ENCODE peak calls at places on chromosomes 3 and 15, in six cellular contexts. V is GM12891, U is HepG2, E is H1, B is K562, H is GM12878. L is an unnamed sample.

GRCh38 chr15:58240191-58240932 is 102.2 kb downstream of the AQP9 start:
- DNase-seq in B (no peak), H (no peak), V (no peak), E (no peak), U (no peak), L (no peak)

GRCh38 chr3:159763466-159764210 is 225.0 kb upstream of the IL12A start:
- DNase-seq in B (peak; percentile 38), U (no peak), H (no peak), E (peak; percentile 87), V (peak; percentile 73), L (peak; percentile 59)

GRCh38 chr3:45321607-45322391 is 66.6 kb upstream of the LARS2 start:
- DNase-seq in B (no peak), V (no peak), H (no peak), E (no peak), U (no peak), L (no peak)

GRCh38 chr3:28972921-28973320 is 307.9 kb upstream of the RBMS3 start:
- DNase-seq in H (no peak), E (no peak), V (no peak), U (no peak), B (no peak), L (no peak)

GRCh38 chr3:120275553-120276092 is 9.4 kb downstream of the GPR156 start:
- DNase-seq in B (no peak), H (no peak), U (no peak), E (no peak), V (no peak), L (no peak)

GRCh38 chr15:80455051-80455648 is 51.0 kb downstream of the ARNT2 start:
- DNase-seq in U (no peak), H (no peak), B (no peak), V (no peak), E (no peak), L (no peak)

GRCh38 chr3:147903037-147903436 is 493.9 kb downstream of the ZIC1 start:
- DNase-seq in B (no peak), U (no peak), V (no peak), E (peak; percentile 46), H (no peak), L (no peak)

GRCh38 chr3:149881879-149882278 is 68.9 kb downstream of the RNF13 start:
- DNase-seq in U (no peak), B (no peak), V (no peak), H (no peak), E (no peak), L (no peak)

GRCh38 chr3:41881233-41881821 is 80.6 kb downstream of the ULK4 start:
- DNase-seq in V (no peak), H (no peak), B (peak; percentile 61), E (no peak), U (peak; percentile 23), L (no peak)

GRCh38 chr3:42179110-42179725 is 86.8 kb downstream of the CCK start:
- DNase-seq in H (no peak), V (no peak), E (peak; percentile 54), B (peak; percentile 88), U (peak; percentile 83), L (no peak)

GRCh38 chr3:12350151-12350813 is 61.4 kb downstream of the PPARG start:
- DNase-seq in V (no peak), E (no peak), H (no peak), U (no peak), B (no peak), L (no peak)

GRCh38 chr3:31247063-31247447 is 285.7 kb upstream of the STT3B start:
- DNase-seq in H (no peak), V (no peak), B (no peak), E (no peak), U (no peak), L (no peak)

GRCh38 chr15:33059184-33059583 is 135.3 kb downstream of the FMN1 start:
- DNase-seq in B (no peak), H (no peak), V (no peak), U (no peak), E (no peak), L (no peak)

GRCh38 chr3:123105201-123106189 is 38.7 kb downstream of the PDIA5 start:
- DNase-seq in H (peak; percentile 33), B (no peak), V (peak; percentile 46), U (no peak), E (no peak), L (no peak)

GRCh38 chr3:184135149-184135910 is at the start of gene EIF2B5:
- DNase-seq in B (peak; percentile 96), V (peak; percentile 69), H (peak; percentile 84), E (peak; percentile 90), U (peak; percentile 95), L (peak; percentile 77)
- TF ChIP-seq POLR2A in B (peak; percentile 92), V (peak; percentile 88), H (peak; percentile 96), E (peak; percentile 83), U (peak; percentile 87), L (peak; percentile 91)

DNA sequence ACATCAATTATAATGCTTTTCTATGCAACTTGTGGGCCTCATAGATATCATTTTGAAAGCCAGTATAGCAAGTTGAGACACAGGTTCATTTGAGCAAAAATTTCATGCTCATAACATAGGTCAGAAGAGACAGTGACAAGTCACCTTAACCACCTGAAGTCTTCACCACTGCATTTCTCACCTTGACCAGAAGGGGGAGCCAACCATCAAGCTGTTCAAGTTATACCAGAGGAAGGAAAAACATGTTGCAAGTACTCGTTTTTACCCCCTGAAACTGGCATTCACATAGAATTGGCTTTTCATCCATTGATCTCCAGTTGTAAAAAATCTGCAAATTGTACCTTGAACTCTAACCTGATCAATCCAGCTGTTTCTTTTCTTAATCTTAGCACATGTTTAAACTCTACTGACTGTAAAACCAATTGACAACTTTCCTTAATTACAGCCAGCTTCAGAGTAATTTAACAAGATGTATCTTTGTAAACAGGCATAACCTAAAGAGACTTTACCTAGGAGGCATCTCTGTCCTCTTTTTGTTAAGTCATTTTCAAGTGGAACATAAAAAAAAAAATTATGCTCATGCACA is 1.4 kb downstream of the LMOD3 start:
- DNase-seq in E (peak; percentile 91), U (peak; percentile 72), V (peak; percentile 19), B (peak; percentile 80), H (peak; percentile 48), L (peak; percentile 16)
- TF ChIP-seq TAF1 in E (no peak), U (no peak), V (no peak), B (no peak), H (no peak), L (no peak)

DNA sequence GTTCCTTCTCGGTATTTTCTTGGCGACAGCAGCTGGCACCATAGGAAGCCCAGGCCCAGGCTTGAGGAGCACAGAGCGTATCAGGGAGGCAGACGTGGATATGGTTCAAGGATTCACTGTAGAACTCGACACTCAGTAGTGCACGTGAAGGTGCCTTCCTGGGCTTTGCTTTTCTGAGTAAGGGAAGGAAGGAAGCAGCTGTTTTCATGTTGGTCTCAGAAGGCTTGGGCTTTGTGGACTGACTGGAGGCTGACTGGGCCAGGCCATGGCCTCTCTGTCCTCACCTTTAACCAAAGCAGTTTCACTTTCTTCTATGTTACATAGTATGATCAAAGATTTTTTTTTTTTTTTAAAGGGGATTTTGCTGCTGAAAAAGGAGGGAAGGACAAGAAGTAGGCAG is 6.9 kb upstream of the GHRL start:
- DNase-seq in V (no peak), U (no peak), B (no peak), E (no peak), H (no peak), L (no peak)
- TF ChIP-seq POLR2A in V (peak; percentile 24), U (no peak), B (peak; percentile 26), E (no peak), H (no peak), L (peak; percentile 20)

GRCh38 chr15:85974742-85975141 is 104.9 kb upstream of the AGBL1 start:
- DNase-seq in E (no peak), H (no peak), B (no peak), V (no peak), U (no peak), L (no peak)

GRCh38 chr15:85974348-85974705 is 105.3 kb upstream of the AGBL1 start:
- DNase-seq in H (no peak), U (no peak), B (no peak), V (no peak), E (no peak), L (no peak)

GRCh38 chr15:85972805-85973540 is 106.7 kb upstream of the AGBL1 start:
- DNase-seq in B (no peak), E (no peak), U (peak; percentile 58), V (no peak), H (no peak), L (no peak)

GRCh38 chr15:85976102-85976501 is 103.6 kb upstream of the AGBL1 start:
- DNase-seq in H (no peak), E (no peak), B (no peak), U (no peak), V (no peak), L (no peak)

DNA sequence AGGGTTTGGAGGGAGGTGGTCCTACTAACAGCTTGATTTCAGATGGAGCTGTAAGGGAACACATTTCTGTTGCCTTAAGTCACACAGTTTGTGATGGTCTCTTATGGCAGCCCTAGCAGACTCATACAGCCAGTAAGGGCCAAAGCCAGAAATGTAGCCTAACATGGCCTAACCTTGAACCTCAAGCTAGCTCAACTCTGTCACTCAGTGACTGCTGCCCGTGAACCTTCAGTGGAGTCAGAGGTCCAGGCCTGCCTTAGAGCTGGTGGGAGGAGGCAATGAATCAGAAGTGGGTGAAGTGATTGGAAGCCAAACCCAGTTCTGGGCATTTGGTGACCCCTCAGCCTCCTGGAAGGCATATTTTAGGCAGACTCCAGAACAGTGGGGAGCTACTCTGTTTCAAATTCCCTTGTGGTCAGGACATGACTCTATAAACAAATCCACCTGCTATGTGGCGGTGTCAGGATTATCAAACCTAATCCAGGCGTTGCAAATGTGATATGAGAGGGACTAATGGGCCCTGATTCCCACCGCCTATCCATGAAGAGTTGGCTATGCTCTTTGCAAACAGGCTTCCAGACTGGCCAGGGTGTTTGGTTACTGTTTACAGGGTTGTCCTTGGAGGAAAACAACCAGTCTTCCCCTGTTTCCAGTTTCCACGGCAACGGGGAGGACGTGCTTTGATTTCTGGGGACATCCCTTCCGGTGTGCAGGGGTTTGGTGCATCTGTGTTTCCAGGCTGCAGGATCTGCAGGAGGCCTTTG is 105.9 kb upstream of the AGBL1 start:
- DNase-seq in E (no peak), B (no peak), H (no peak), U (peak; percentile 6), V (no peak), L (no peak)
- TF ChIP-seq TAF1 in E (no peak), B (no peak), H (no peak), U (no peak), V (no peak), L (no peak)

DNA sequence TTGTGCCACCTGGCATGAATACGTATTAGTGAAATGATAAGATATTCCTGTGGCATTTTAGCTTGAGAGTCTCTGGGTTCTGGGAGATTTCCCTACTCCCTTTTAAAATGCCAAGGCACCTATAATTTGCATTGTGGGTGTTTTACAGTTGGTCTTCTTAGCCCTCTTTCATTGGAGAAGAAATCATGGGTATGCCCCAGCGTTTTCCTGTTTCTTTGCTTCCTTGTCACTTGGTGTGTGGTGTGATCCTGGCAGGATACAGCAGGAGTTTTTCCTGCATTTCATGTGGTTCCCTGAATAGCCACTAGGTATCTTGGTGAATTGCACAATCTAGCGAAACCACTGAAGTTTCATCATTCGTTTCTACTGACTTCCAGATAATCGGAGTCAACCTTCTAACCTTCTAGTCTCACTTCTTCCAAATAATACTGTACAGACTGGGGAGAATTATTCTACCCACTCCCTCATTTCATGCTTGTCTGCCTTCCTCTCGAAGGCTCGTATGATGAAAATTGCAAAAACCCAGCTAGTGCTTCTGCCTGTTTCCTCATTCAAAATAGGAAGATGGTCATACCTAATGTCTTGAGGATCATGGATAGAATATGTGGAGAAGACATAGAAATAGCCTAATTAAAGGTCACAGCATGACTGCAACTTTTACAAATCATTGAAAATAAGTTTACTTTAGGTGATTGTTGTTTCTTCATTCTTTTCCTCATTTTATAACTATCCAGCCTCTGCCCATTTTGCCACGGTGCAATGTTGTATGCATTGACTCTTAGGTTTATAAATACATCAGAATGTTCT is 2.7 kb downstream of the BHLHE40 start:
- DNase-seq in U (peak; percentile 70), E (no peak), H (no peak), V (no peak), B (peak; percentile 68), L (no peak)
- TF ChIP-seq POLR2A in U (no peak), E (no peak), H (no peak), V (no peak), B (no peak), L (peak; percentile 14)

L was measured in GM12892.